ENCODE peak calls at places on chromosomes 6 and 20, in four cellular contexts. One of them, this sample, is unnamed.

GRCh38 chr20:50207026-50207425 is 16.4 kb downstream of the CEBPB start:
- DNase-seq in ovary: no peak
- DNase-seq in upper lobe of right lung: no peak
- DNase-seq in fibroblast of the aortic adventitia: no peak
- DNase-seq in this sample: no peak

GRCh38 chr6:116145786-116146675 is 20.1 kb upstream of the COL10A1 start:
- DNase-seq in fibroblast of the aortic adventitia: no peak
- DNase-seq in upper lobe of right lung: no peak
- DNase-seq in ovary: no peak
- DNase-seq in this sample: no peak

GRCh38 chr20:39298116-39298515 is 336.0 kb downstream of the DHX35 start:
- DNase-seq in fibroblast of the aortic adventitia: no peak
- DNase-seq in ovary: no peak
- DNase-seq in upper lobe of right lung: no peak
- DNase-seq in this sample: no peak

GRCh38 chr6:170148709-170149470 is 142.0 kb downstream of the DLL1 start:
- DNase-seq in fibroblast of the aortic adventitia: no peak
- DNase-seq in upper lobe of right lung: no peak
- DNase-seq in ovary: no peak
- DNase-seq in this sample: peak; percentile 65

GRCh38 chr20:32206383-32207210 is 946 bp downstream of the PLAGL2 start:
- DNase-seq in upper lobe of right lung: no peak
- DNase-seq in fibroblast of the aortic adventitia: no peak
- DNase-seq in ovary: no peak
- DNase-seq in this sample: no peak

GRCh38 chr6:66183982-66184555 is 477.0 kb upstream of the EYS start:
- DNase-seq in upper lobe of right lung: no peak
- DNase-seq in fibroblast of the aortic adventitia: peak; percentile 1
- DNase-seq in ovary: no peak
- DNase-seq in this sample: no peak

GRCh38 chr6:33174784-33175183 is 17.5 kb downstream of the COL11A2 start:
- DNase-seq in ovary: peak; percentile 10
- DNase-seq in fibroblast of the aortic adventitia: no peak
- DNase-seq in upper lobe of right lung: peak; percentile 52
- DNase-seq in this sample: peak; percentile 62

GRCh38 chr6:69026243-69026642 is 391.2 kb downstream of the ADGRB3 start:
- DNase-seq in fibroblast of the aortic adventitia: peak; percentile 2
- DNase-seq in upper lobe of right lung: no peak
- DNase-seq in ovary: no peak
- DNase-seq in this sample: no peak

GRCh38 chr20:58519940-58520712 is 4.9 kb upstream of the APCDD1L start:
- DNase-seq in upper lobe of right lung: no peak
- DNase-seq in fibroblast of the aortic adventitia: no peak
- DNase-seq in ovary: no peak
- DNase-seq in this sample: no peak

GRCh38 chr6:43367245-43367984 is 2.0 kb downstream of the ZNF318 start:
- DNase-seq in upper lobe of right lung: no peak
- DNase-seq in ovary: no peak
- DNase-seq in fibroblast of the aortic adventitia: no peak
- DNase-seq in this sample: no peak

GRCh38 chr6:158853872-158854213 is 34.7 kb upstream of the EZR start:
- DNase-seq in ovary: no peak
- DNase-seq in upper lobe of right lung: no peak
- DNase-seq in fibroblast of the aortic adventitia: no peak
- DNase-seq in this sample: no peak

GRCh38 chr6:146286976-146287375 is 256.7 kb upstream of the RAB32 start:
- DNase-seq in upper lobe of right lung: no peak
- DNase-seq in fibroblast of the aortic adventitia: peak; percentile 40
- DNase-seq in ovary: no peak
- DNase-seq in this sample: no peak

GRCh38 chr6:46925563-46926253 is 4.0 kb upstream of the ADGRF5 start:
- DNase-seq in fibroblast of the aortic adventitia: peak; percentile 92
- DNase-seq in upper lobe of right lung: peak; percentile 78
- DNase-seq in ovary: no peak
- DNase-seq in this sample: no peak

GRCh38 chr6:168276576-168277273 is 42.9 kb downstream of the DACT2 start:
- DNase-seq in ovary: no peak
- DNase-seq in upper lobe of right lung: no peak
- DNase-seq in fibroblast of the aortic adventitia: no peak
- DNase-seq in this sample: no peak

GRCh38 chr6:140379919-140380318 is 1005.5 kb upstream of the CITED2 start:
- DNase-seq in ovary: no peak
- DNase-seq in fibroblast of the aortic adventitia: peak; percentile 7
- DNase-seq in upper lobe of right lung: no peak
- DNase-seq in this sample: no peak

GRCh38 chr6:28981391-28981832 is 23.7 kb downstream of the ZNF311 start:
- DNase-seq in ovary: peak; percentile 81
- DNase-seq in fibroblast of the aortic adventitia: peak; percentile 86
- DNase-seq in upper lobe of right lung: no peak
- DNase-seq in this sample: no peak

GRCh38 chr6:17505062-17505476 is 95.0 kb upstream of the FAM8A1 start:
- DNase-seq in ovary: no peak
- DNase-seq in upper lobe of right lung: no peak
- DNase-seq in fibroblast of the aortic adventitia: peak; percentile 5
- DNase-seq in this sample: no peak

GRCh38 chr6:21666200-21666671 is 72.7 kb downstream of the SOX4 start:
- DNase-seq in upper lobe of right lung: no peak
- DNase-seq in fibroblast of the aortic adventitia: peak; percentile 4
- DNase-seq in ovary: peak; percentile 69
- DNase-seq in this sample: no peak

GRCh38 chr20:23042270-23042669 is 7.2 kb downstream of the SSTR4 start:
- DNase-seq in fibroblast of the aortic adventitia: no peak
- DNase-seq in ovary: no peak
- DNase-seq in upper lobe of right lung: no peak
- DNase-seq in this sample: no peak

GRCh38 chr6:38432479-38432878 is 207.2 kb downstream of the BTBD9 start:
- DNase-seq in fibroblast of the aortic adventitia: peak; percentile 20
- DNase-seq in ovary: no peak
- DNase-seq in upper lobe of right lung: no peak
- DNase-seq in this sample: no peak

GRCh38 chr6:30820196-30820595 is 64.1 kb upstream of the DDR1 start:
- DNase-seq in upper lobe of right lung: no peak
- DNase-seq in fibroblast of the aortic adventitia: peak; percentile 92
- DNase-seq in ovary: no peak
- DNase-seq in this sample: no peak

GRCh38 chr20:53631909-53632662 is 38.4 kb upstream of the ZNF217 start:
- DNase-seq in fibroblast of the aortic adventitia: no peak
- DNase-seq in upper lobe of right lung: no peak
- DNase-seq in ovary: no peak
- DNase-seq in this sample: no peak

GRCh38 chr6:148195511-148195910 is 147.1 kb upstream of the SASH1 start:
- DNase-seq in upper lobe of right lung: no peak
- DNase-seq in fibroblast of the aortic adventitia: no peak
- DNase-seq in ovary: no peak
- DNase-seq in this sample: no peak

GRCh38 chr6:33252758-33253157 is 18.9 kb downstream of the VPS52 start:
- DNase-seq in ovary: no peak
- DNase-seq in fibroblast of the aortic adventitia: no peak
- DNase-seq in upper lobe of right lung: no peak
- DNase-seq in this sample: no peak

GRCh38 chr6:21634582-21634981 is 41.0 kb downstream of the SOX4 start:
- DNase-seq in fibroblast of the aortic adventitia: peak; percentile 98
- DNase-seq in upper lobe of right lung: no peak
- DNase-seq in ovary: no peak
- DNase-seq in this sample: no peak

GRCh38 chr6:29477923-29478450 is 9.8 kb downstream of the MAS1L start:
- DNase-seq in upper lobe of right lung: no peak
- DNase-seq in fibroblast of the aortic adventitia: no peak
- DNase-seq in ovary: no peak
- DNase-seq in this sample: no peak

GRCh38 chr20:933024-933423 is 16.9 kb upstream of the ANGPT4 start:
- DNase-seq in ovary: no peak
- DNase-seq in fibroblast of the aortic adventitia: no peak
- DNase-seq in upper lobe of right lung: no peak
- DNase-seq in this sample: no peak

GRCh38 chr6:20906938-20907337 is 372.7 kb downstream of the CDKAL1 start:
- DNase-seq in fibroblast of the aortic adventitia: peak; percentile 88
- DNase-seq in upper lobe of right lung: no peak
- DNase-seq in ovary: no peak
- DNase-seq in this sample: no peak

GRCh38 chr20:31712112-31712553 is 10.5 kb downstream of the BCL2L1 start:
- DNase-seq in ovary: no peak
- DNase-seq in upper lobe of right lung: no peak
- DNase-seq in fibroblast of the aortic adventitia: no peak
- DNase-seq in this sample: no peak

DNA sequence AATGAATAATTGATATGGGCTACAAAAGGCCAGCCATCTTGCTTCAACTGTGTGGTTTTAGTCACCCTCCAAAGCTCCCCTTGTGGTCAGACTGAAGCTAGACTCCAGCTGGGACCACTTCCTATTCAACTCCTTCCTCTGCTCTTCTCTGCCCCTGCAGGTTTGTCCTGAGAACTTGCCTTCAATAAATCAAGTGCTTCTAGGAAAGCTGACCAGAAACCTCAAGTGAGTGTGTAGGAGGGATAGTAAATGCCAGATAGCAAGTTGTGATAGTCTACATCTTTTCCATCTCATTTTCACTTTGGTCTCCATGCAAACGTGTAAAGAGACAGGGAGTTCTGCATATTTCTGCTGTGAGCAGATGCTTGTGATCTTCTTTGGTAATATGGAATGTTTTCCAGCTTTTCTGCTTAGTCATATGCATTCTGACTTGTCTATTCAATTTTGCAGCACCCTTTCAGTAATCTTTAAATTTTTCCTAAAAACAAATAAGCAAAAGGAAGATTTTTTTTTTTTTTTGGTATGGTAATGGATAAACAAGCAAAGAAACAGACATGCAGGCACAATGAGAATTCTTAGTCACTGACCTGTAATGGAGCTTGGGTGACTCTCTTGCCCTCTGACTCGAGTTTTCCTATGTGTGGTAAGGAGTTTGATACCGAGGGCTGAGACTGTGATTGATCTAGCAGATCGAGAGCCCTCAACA is 201.3 kb upstream of the BTBD3 start:
- DNase-seq in ovary: no peak
- DNase-seq in upper lobe of right lung: no peak
- DNase-seq in fibroblast of the aortic adventitia: peak; percentile 27
- DNase-seq in this sample: no peak
- TF ChIP-seq CTCF in ovary: no peak
- TF ChIP-seq CTCF in upper lobe of right lung: no peak
- TF ChIP-seq CTCF in fibroblast of the aortic adventitia: peak; percentile 35
- TF ChIP-seq CTCF in this sample: peak; percentile 80

GRCh38 chr6:44868335-44868668 is 459.8 kb upstream of the RUNX2 start:
- DNase-seq in fibroblast of the aortic adventitia: no peak
- DNase-seq in upper lobe of right lung: no peak
- DNase-seq in ovary: no peak
- DNase-seq in this sample: no peak
- TF ChIP-seq CTCF in fibroblast of the aortic adventitia: no peak
- TF ChIP-seq CTCF in upper lobe of right lung: no peak
- TF ChIP-seq CTCF in ovary: no peak
- TF ChIP-seq CTCF in this sample: no peak

DNA sequence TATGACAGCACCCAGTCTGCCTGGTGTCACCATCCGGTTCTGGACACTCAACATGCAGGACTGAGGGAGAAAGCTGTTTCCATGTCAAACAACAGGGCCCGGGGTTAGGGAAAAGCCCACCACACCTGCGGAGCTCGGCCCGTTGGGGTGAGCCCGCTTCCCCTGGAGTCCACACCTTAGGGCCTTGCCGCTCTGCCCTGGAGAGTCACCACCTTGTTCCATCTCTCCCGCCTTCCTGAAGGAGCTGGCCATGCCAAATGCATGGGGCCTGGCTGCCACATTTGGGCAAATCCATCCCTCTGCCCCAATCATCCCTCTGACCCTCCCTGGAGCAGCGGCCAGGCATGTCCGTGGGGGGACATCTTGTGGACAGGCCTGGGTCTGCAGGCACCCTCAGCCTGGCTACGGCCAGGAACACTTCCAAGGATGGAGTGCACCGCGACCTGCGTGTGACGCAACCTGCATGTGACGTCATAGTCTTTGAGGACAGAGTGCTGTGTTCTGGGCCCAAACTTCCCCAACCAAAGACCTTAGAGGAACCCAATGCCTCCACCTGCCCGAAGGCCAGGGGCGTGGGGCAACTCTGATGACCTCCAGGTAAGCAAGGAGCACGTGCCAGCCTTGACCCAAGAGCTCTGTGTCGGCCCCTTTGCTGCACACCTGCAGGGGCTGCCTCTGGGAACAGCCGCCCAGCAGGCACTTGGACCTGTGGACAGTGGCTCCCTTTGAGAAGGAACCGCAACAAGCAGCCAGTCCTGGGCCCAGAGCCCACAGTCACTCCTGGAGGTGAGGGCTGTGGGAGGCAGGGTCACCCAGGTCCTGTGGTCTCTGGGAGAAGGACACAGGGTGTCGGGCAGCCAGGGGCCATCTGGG is 1.7 kb downstream of the CABLES2 start:
- DNase-seq in fibroblast of the aortic adventitia: peak; percentile 46
- DNase-seq in upper lobe of right lung: peak; percentile 76
- DNase-seq in ovary: peak; percentile 72
- DNase-seq in this sample: no peak
- TF ChIP-seq CTCF in fibroblast of the aortic adventitia: peak; percentile 47
- TF ChIP-seq CTCF in upper lobe of right lung: peak; percentile 51
- TF ChIP-seq CTCF in ovary: no peak
- TF ChIP-seq CTCF in this sample: peak; percentile 77

GRCh38 chr20:9099372-9099771 is 30.5 kb downstream of the PLCB4 start:
- DNase-seq in upper lobe of right lung: no peak
- DNase-seq in ovary: no peak
- DNase-seq in fibroblast of the aortic adventitia: no peak
- DNase-seq in this sample: no peak
- TF ChIP-seq CTCF in upper lobe of right lung: no peak
- TF ChIP-seq CTCF in ovary: no peak
- TF ChIP-seq CTCF in fibroblast of the aortic adventitia: no peak
- TF ChIP-seq CTCF in this sample: peak; percentile 30